ENCODE peak calls at places on chromosomes 5 and 9, in four cellular contexts. One of them, this sample, is unnamed.

GRCh38 chr9:136823136-136824046 is 15.6 kb downstream of the RABL6 start:
- DNase-seq in K562: no peak
- DNase-seq in HepG2: no peak
- DNase-seq in GM12878: no peak
- DNase-seq in this sample: peak; percentile 11

GRCh38 chr9:107739601-107740082 is 250.1 kb upstream of the KLF4 start:
- DNase-seq in K562: no peak
- DNase-seq in HepG2: no peak
- DNase-seq in GM12878: no peak
- DNase-seq in this sample: no peak

GRCh38 chr5:81762853-81763252 is 12.0 kb upstream of the SSBP2 start:
- DNase-seq in K562: no peak
- DNase-seq in HepG2: no peak
- DNase-seq in GM12878: no peak
- DNase-seq in this sample: no peak

GRCh38 chr5:138953370-138954256 is 78.5 kb upstream of the LRRTM2 start:
- DNase-seq in K562: peak; percentile 39
- DNase-seq in HepG2: no peak
- DNase-seq in GM12878: no peak
- DNase-seq in this sample: no peak

GRCh38 chr9:94950733-94951590 is 224.5 kb downstream of the AOPEP start:
- DNase-seq in K562: no peak
- DNase-seq in HepG2: peak; percentile 88
- DNase-seq in GM12878: no peak
- DNase-seq in this sample: no peak

GRCh38 chr9:110923601-110924000 is 114.7 kb downstream of the LPAR1 start:
- DNase-seq in K562: no peak
- DNase-seq in HepG2: no peak
- DNase-seq in GM12878: no peak
- DNase-seq in this sample: no peak

GRCh38 chr5:172771439-172772111 is 580 bp upstream of the DUSP1 start:
- DNase-seq in K562: no peak
- DNase-seq in HepG2: no peak
- DNase-seq in GM12878: no peak
- DNase-seq in this sample: no peak

GRCh38 chr9:97615439-97616072 is 17.6 kb downstream of the TSTD2 start:
- DNase-seq in K562: peak; percentile 71
- DNase-seq in HepG2: peak; percentile 39
- DNase-seq in GM12878: no peak
- DNase-seq in this sample: peak; percentile 64

GRCh38 chr5:32504923-32505596 is 60.5 kb upstream of the ZFR start:
- DNase-seq in K562: peak; percentile 57
- DNase-seq in HepG2: no peak
- DNase-seq in GM12878: no peak
- DNase-seq in this sample: no peak

GRCh38 chr5:179265529-179266290 is 79.6 kb downstream of the ADAMTS2 start:
- DNase-seq in K562: no peak
- DNase-seq in HepG2: no peak
- DNase-seq in GM12878: no peak
- DNase-seq in this sample: peak; percentile 33

GRCh38 chr9:111572945-111573604 is 26.4 kb downstream of the PTGR1 start:
- DNase-seq in K562: no peak
- DNase-seq in HepG2: no peak
- DNase-seq in GM12878: no peak
- DNase-seq in this sample: no peak

GRCh38 chr5:78467744-78468357 is 107.4 kb downstream of the SCAMP1 start:
- DNase-seq in K562: peak; percentile 44
- DNase-seq in HepG2: peak; percentile 31
- DNase-seq in GM12878: peak; percentile 3
- DNase-seq in this sample: no peak

GRCh38 chr5:97181856-97182545 is 1.0 kb downstream of the RIOK2 start:
- DNase-seq in K562: no peak
- DNase-seq in HepG2: no peak
- DNase-seq in GM12878: no peak
- DNase-seq in this sample: no peak

GRCh38 chr9:116149844-116150243 is 3.7 kb upstream of the PAPPA start:
- DNase-seq in K562: peak; percentile 51
- DNase-seq in HepG2: no peak
- DNase-seq in GM12878: no peak
- DNase-seq in this sample: peak; percentile 63

GRCh38 chr5:157558089-157558595 is 17.4 kb downstream of the ADAM19 start:
- DNase-seq in K562: no peak
- DNase-seq in HepG2: peak; percentile 45
- DNase-seq in GM12878: no peak
- DNase-seq in this sample: no peak

GRCh38 chr5:15105799-15106393 is 234.3 kb upstream of the ANKH start:
- DNase-seq in K562: peak; percentile 54
- DNase-seq in HepG2: peak; percentile 36
- DNase-seq in GM12878: no peak
- DNase-seq in this sample: peak; percentile 62

GRCh38 chr9:111094433-111095421 is 56.5 kb upstream of the LPAR1 start:
- DNase-seq in K562: no peak
- DNase-seq in HepG2: no peak
- DNase-seq in GM12878: peak; percentile 9
- DNase-seq in this sample: no peak

GRCh38 chr5:146646441-146646840 is 130.5 kb upstream of the GPR151 start:
- DNase-seq in K562: no peak
- DNase-seq in HepG2: no peak
- DNase-seq in GM12878: no peak
- DNase-seq in this sample: no peak

GRCh38 chr5:138051441-138052296 is 18.8 kb upstream of the FAM13B start:
- DNase-seq in K562: no peak
- DNase-seq in HepG2: no peak
- DNase-seq in GM12878: no peak
- DNase-seq in this sample: no peak

GRCh38 chr5:74934949-74935751 is 69.0 kb upstream of the FAM169A start:
- DNase-seq in K562: no peak
- DNase-seq in HepG2: peak; percentile 46
- DNase-seq in GM12878: no peak
- DNase-seq in this sample: no peak

GRCh38 chr5:96790851-96791513 is 16.8 kb downstream of the ERAP1 start:
- DNase-seq in K562: no peak
- DNase-seq in HepG2: no peak
- DNase-seq in GM12878: no peak
- DNase-seq in this sample: no peak

GRCh38 chr9:38368731-38369130 is 23.8 kb upstream of the ALDH1B1 start:
- DNase-seq in K562: no peak
- DNase-seq in HepG2: no peak
- DNase-seq in GM12878: no peak
- DNase-seq in this sample: no peak

GRCh38 chr5:118647587-118647986 is 340.8 kb downstream of the DTWD2 start:
- DNase-seq in K562: no peak
- DNase-seq in HepG2: no peak
- DNase-seq in GM12878: no peak
- DNase-seq in this sample: no peak

GRCh38 chr9:107983191-107983603 is 493.6 kb upstream of the KLF4 start:
- DNase-seq in K562: no peak
- DNase-seq in HepG2: no peak
- DNase-seq in GM12878: no peak
- DNase-seq in this sample: no peak

GRCh38 chr5:1950096-1950707 is 67.5 kb upstream of the IRX4 start:
- DNase-seq in K562: no peak
- DNase-seq in HepG2: no peak
- DNase-seq in GM12878: no peak
- DNase-seq in this sample: no peak

GRCh38 chr9:134167530-134167931 is 3.2 kb upstream of the RNU6ATAC start:
- DNase-seq in K562: no peak
- DNase-seq in HepG2: no peak
- DNase-seq in GM12878: no peak
- DNase-seq in this sample: no peak

GRCh38 chr9:69104830-69105527 is 69.1 kb upstream of the TJP2 start:
- DNase-seq in K562: no peak
- DNase-seq in HepG2: peak; percentile 86
- DNase-seq in GM12878: no peak
- DNase-seq in this sample: peak; percentile 74

GRCh38 chr5:168585119-168585912 is 6.1 kb upstream of the PANK3 start:
- DNase-seq in K562: no peak
- DNase-seq in HepG2: no peak
- DNase-seq in GM12878: peak; percentile 56
- DNase-seq in this sample: no peak

GRCh38 chr5:10684303-10685086 is 76.5 kb downstream of the DAP start:
- DNase-seq in K562: no peak
- DNase-seq in HepG2: no peak
- DNase-seq in GM12878: no peak
- DNase-seq in this sample: no peak

GRCh38 chr9:91789941-91790340 is 160.1 kb downstream of the ROR2 start:
- DNase-seq in K562: no peak
- DNase-seq in HepG2: no peak
- DNase-seq in GM12878: no peak
- DNase-seq in this sample: no peak

GRCh38 chr5:157451806-157452205 is 8.2 kb upstream of the NIPAL4 start:
- DNase-seq in K562: no peak
- DNase-seq in HepG2: no peak
- DNase-seq in GM12878: no peak
- DNase-seq in this sample: peak; percentile 17

GRCh38 chr5:181242031-181242451 is 1.7 kb downstream of the RACK1 start:
- DNase-seq in K562: no peak
- DNase-seq in HepG2: no peak
- DNase-seq in GM12878: no peak
- DNase-seq in this sample: no peak

GRCh38 chr9:5447337-5447736 is 3.0 kb upstream of the CD274 start:
- DNase-seq in K562: no peak
- DNase-seq in HepG2: no peak
- DNase-seq in GM12878: no peak
- DNase-seq in this sample: no peak

GRCh38 chr9:5443845-5444244 is 6.1 kb upstream of the PLGRKT start:
- DNase-seq in K562: no peak
- DNase-seq in HepG2: no peak
- DNase-seq in GM12878: no peak
- DNase-seq in this sample: no peak

GRCh38 chr9:5448461-5448860 is 1.9 kb upstream of the CD274 start:
- DNase-seq in K562: no peak
- DNase-seq in HepG2: no peak
- DNase-seq in GM12878: no peak
- DNase-seq in this sample: no peak

GRCh38 chr9:5448016-5448415 is 2.3 kb upstream of the CD274 start:
- DNase-seq in K562: no peak
- DNase-seq in HepG2: no peak
- DNase-seq in GM12878: no peak
- DNase-seq in this sample: no peak

DNA sequence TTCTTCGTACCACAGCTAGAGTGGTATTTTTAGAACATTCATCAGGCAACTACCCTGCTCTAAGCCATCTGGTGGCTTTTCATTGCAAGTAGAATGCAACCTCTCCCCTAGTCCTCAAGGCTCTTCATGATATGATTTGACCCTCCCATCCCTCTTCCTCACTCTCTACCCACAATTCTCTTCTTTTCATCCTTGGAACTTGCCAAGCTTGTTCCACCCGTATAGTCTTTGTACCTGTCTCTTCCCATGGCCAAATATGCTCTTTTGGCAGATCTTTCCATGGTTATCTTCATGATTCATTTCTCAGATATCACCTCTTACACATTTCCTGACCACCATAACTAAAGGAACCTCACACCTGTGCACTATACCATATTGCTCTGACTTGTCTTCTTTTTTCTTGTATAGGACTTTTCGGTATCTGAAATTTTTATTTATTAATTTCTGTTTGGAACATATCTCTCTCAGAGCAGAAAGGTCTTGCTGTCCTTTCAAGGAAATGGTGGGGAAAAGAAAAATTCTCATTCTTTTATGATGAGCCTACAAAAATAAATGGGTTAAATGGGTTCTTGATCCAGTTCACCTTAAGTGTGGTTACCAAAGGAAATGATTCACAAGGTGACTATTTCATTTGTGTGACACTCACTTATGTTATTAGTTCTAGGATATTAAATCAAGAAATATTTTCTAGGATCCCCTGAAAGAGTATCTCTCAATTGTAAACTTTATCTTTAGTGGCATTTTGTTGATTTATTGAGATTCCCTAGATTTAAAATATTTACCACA is 3.7 kb upstream of the CD274 start:
- DNase-seq in K562: no peak
- DNase-seq in HepG2: no peak
- DNase-seq in GM12878: no peak
- DNase-seq in this sample: no peak
- TF ChIP-seq MAX in K562: no peak
- TF ChIP-seq MAX in HepG2: no peak
- TF ChIP-seq MAX in GM12878: no peak
- TF ChIP-seq MAX in this sample: no peak

GRCh38 chr9:89576404-89576824 is 28.4 kb upstream of the GADD45G start:
- DNase-seq in K562: peak; percentile 15
- DNase-seq in HepG2: peak; percentile 32
- DNase-seq in GM12878: no peak
- DNase-seq in this sample: no peak
- TF ChIP-seq CTCF in K562: peak; percentile 12
- TF ChIP-seq CTCF in HepG2: peak; percentile 47
- TF ChIP-seq CTCF in GM12878: peak; percentile 49
- TF ChIP-seq CTCF in this sample: peak; percentile 68

DNA sequence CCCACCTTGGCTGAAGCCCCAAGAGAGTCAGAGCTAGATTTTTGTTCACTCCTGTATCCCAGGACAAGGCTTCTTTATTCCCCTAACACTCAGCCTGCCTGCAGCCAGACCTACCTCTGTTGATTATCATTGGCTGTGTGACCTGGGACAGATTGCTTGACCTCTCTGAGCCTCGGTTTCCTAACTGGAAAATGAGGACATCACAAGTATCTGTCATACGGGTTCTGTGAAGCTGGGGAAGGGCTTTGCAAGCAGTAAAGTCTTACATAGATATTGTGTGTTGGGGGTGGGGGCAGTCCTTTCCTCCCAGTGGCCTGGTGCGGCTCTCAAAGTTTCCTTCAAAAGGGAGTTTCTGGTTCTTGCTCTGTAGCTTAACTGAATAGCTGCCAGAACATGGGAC is 2.5 kb upstream of the NEK6 start:
- DNase-seq in K562: no peak
- DNase-seq in HepG2: no peak
- DNase-seq in GM12878: no peak
- DNase-seq in this sample: no peak
- TF ChIP-seq CREM in K562: no peak
- TF ChIP-seq CREM in HepG2: no peak
- TF ChIP-seq CREM in GM12878: no peak
- TF ChIP-seq CREM in this sample: no peak

DNA sequence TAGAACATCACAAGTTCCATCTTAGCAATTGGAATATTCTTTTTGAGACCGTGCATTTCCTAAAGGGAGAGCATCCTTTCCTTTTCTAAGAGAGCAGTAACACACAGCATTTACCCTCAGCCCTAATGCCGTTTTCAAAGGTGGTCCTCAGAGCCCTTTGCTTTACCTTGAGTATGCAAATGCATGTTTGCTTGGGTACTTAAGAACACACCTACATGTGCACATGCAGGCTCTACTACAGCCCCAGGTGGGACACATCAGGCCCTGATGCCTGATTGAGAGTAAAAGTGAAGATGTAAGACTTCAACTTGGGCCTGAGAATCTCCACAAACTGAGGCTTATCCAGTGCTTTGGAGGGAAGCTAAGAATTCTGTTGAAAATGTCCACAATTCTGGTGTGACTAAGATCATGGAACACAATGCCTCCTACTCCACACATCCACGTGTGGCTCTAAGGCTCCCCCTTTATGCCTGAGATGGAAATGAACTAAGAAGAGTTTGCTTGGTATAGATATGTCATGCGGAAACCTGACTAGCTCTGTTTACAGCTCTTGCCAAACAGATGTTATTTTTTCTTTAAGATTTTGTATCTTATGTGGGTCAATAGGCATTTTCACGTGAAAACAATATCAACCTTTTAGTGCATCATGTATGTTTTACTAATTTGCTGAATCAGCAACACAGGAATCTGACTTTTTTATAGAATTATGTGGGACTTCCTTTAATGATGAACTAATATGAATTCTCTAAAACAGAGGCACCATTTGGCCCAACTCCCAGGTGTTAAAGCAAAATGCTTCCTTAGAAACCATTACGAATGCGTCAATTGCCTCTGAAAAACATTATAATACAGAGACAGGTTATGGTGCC is 48.9 kb upstream of the SLC2A8 start:
- DNase-seq in K562: no peak
- DNase-seq in HepG2: peak; percentile 28
- DNase-seq in GM12878: no peak
- DNase-seq in this sample: no peak
- TF ChIP-seq MAX in K562: no peak
- TF ChIP-seq MAX in HepG2: no peak
- TF ChIP-seq MAX in GM12878: no peak
- TF ChIP-seq MAX in this sample: no peak

This sample was measured in WTC11.